ENCODE peak calls at places on chromosomes 16 and 17, in five cellular contexts. D, M, H, E and Z are unnamed samples.

GRCh38 chr17:16419929-16420271 is 4.5 kb downstream of the TRPV2 start:
- DNase-seq in D (no peak), M (no peak), H (no peak), E (peak), Z (no peak)

GRCh38 chr17:70521821-70522256 is 352.5 kb downstream of the KCNJ2 start:
- DNase-seq in D (peak), M (no peak), H (peak), E (peak), Z (no peak)

GRCh38 chr17:72321886-72322285 is 201.1 kb downstream of the SOX9 start:
- DNase-seq in D (no peak), M (no peak), H (no peak), E (no peak), Z (no peak)

GRCh38 chr16:69444873-69445517 is 20.6 kb downstream of the CYB5B start:
- DNase-seq in D (no peak), M (no peak), H (no peak), E (peak), Z (no peak)

GRCh38 chr17:35239823-35240222 is 3.0 kb upstream of the SLFN5 start:
- DNase-seq in D (no peak), M (no peak), H (no peak), E (peak), Z (no peak)

GRCh38 chr16:80527297-80527696 is 13.5 kb upstream of the DYNLRB2 start:
- DNase-seq in D (no peak), M (no peak), H (peak), E (peak), Z (no peak)

GRCh38 chr17:64001763-64002529 is 3.8 kb downstream of the PRR29 start:
- DNase-seq in D (peak), M (no peak), H (no peak), E (peak), Z (no peak)

GRCh38 chr16:66189951-66190350 is 176.5 kb upstream of the CDH5 start:
- DNase-seq in D (no peak), M (peak), H (no peak), E (peak), Z (no peak)

GRCh38 chr16:12256880-12257279 is 280.3 kb downstream of the SNX29 start:
- DNase-seq in D (no peak), M (no peak), H (no peak), E (no peak), Z (no peak)

GRCh38 chr17:78268960-78269892 is 37.8 kb downstream of the TMEM235 start:
- DNase-seq in D (no peak), M (no peak), H (no peak), E (peak), Z (no peak)

GRCh38 chr16:18811925-18812324 is 10.6 kb upstream of the ARL6IP1 start:
- DNase-seq in D (no peak), M (no peak), H (no peak), E (no peak), Z (no peak)

GRCh38 chr17:77425791-77426641 is 285.2 kb downstream of the SEC14L1 start:
- DNase-seq in D (no peak), M (no peak), H (peak), E (peak), Z (no peak)

GRCh38 chr16:2692948-2693651 is 10.8 kb downstream of the KCTD5 start:
- DNase-seq in D (no peak), M (no peak), H (no peak), E (no peak), Z (peak)

GRCh38 chr17:9906616-9907015 is 1.5 kb upstream of the RCVRN start:
- DNase-seq in D (no peak), M (no peak), H (no peak), E (no peak), Z (no peak)

GRCh38 chr16:14454391-14454790 is 175.7 kb downstream of the PARN start:
- DNase-seq in D (no peak), M (peak), H (no peak), E (peak), Z (no peak)

GRCh38 chr17:65678534-65678933 is 117.1 kb upstream of the AXIN2 start:
- DNase-seq in D (no peak), M (no peak), H (no peak), E (no peak), Z (no peak)

GRCh38 chr17:31349454-31349853 is 28.0 kb upstream of the EVI2A start:
- DNase-seq in D (no peak), M (no peak), H (no peak), E (no peak), Z (no peak)

GRCh38 chr16:77553130-77553529 is 118.3 kb upstream of the ADAMTS18 start:
- DNase-seq in D (no peak), M (no peak), H (no peak), E (no peak), Z (no peak)

GRCh38 chr17:81043725-81044427 is 8.9 kb downstream of the BAIAP2 start:
- DNase-seq in D (peak), M (no peak), H (peak), E (no peak), Z (peak)

GRCh38 chr17:12296120-12296727 is 275.5 kb downstream of the MAP2K4 start:
- DNase-seq in D (peak), M (no peak), H (no peak), E (no peak), Z (no peak)

GRCh38 chr17:12348476-12348875 is 317.2 kb upstream of the MYOCD start:
- DNase-seq in D (no peak), M (no peak), H (no peak), E (no peak), Z (no peak)

GRCh38 chr17:38358586-38359513 is 7.2 kb downstream of the SOCS7 start:
- DNase-seq in D (no peak), M (peak), H (no peak), E (no peak), Z (no peak)

GRCh38 chr16:3235856-3236669 is 1.1 kb upstream of the ZNF200 start:
- DNase-seq in D (peak), M (no peak), H (peak), E (peak), Z (no peak)

GRCh38 chr17:76887809-76888208 is 19.6 kb downstream of the MGAT5B start:
- DNase-seq in D (no peak), M (no peak), H (no peak), E (peak), Z (no peak)

GRCh38 chr16:29963021-29963743 is 1.3 kb downstream of the TMEM219 start:
- DNase-seq in D (no peak), M (no peak), H (no peak), E (no peak), Z (no peak)

GRCh38 chr17:77503916-77504651 is 363.3 kb downstream of the SEC14L1 start:
- DNase-seq in D (no peak), M (no peak), H (no peak), E (no peak), Z (no peak)

GRCh38 chr17:61477204-61477834 is 25.1 kb downstream of the TBX4 start:
- DNase-seq in D (peak), M (no peak), H (no peak), E (peak), Z (no peak)

GRCh38 chr17:79815836-79816371 is 19.0 kb upstream of the CBX8 start:
- DNase-seq in D (no peak), M (no peak), H (no peak), E (no peak), Z (no peak)

GRCh38 chr16:7051586-7052349 is 280.9 kb upstream of the RBFOX1 start:
- DNase-seq in D (no peak), M (no peak), H (no peak), E (no peak), Z (no peak)

GRCh38 chr16:3121843-3122467 is 9.6 kb downstream of the ZNF205 start:
- DNase-seq in D (no peak), M (no peak), H (no peak), E (peak), Z (no peak)

GRCh38 chr16:75627856-75628255 is 4.8 kb upstream of the ADAT1 start:
- DNase-seq in D (no peak), M (no peak), H (peak), E (peak), Z (no peak)

GRCh38 chr16:30997000-30997886 is 12.2 kb downstream of the HSD3B7 start:
- DNase-seq in D (peak), M (no peak), H (peak), E (peak), Z (no peak)

GRCh38 chr17:69056179-69056823 is 4.4 kb downstream of the ABCA9 start:
- DNase-seq in D (no peak), M (no peak), H (no peak), E (no peak), Z (no peak)

GRCh38 chr17:69059458-69060205 is 1.1 kb downstream of the ABCA9 start:
- DNase-seq in D (no peak), M (no peak), H (no peak), E (peak), Z (peak)

GRCh38 chr17:69057280-69057679 is 3.4 kb downstream of the ABCA9 start:
- DNase-seq in D (no peak), M (no peak), H (no peak), E (no peak), Z (no peak)

GRCh38 chr17:69060835-69061234 is at the start of gene ABCA9:
- DNase-seq in D (no peak), M (peak), H (peak), E (peak), Z (peak)

DNA sequence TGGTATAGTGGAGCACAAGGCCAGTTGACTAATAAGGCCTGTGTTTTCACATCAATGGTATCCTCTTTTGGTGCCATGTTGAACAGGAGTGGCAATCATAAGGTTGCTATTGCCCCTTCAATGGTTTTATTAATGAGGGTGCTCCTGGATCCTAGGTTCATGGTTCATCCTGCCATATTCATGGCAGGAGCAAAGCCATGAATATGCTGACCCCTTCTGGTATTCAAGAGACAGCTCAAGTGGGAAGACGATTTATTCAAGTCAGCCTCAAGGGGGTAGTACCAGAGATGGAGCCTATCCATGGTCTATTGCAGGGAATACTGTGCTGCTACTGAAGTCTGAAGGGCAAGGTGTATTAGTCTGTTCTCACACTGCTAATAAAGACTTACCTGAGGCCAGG is 2.6 kb downstream of the ABCA9 start:
- DNase-seq in D (no peak), M (no peak), H (peak), E (no peak), Z (no peak)
- TF ChIP-seq CTCF in D (no peak), M (no peak), H (peak), E (no peak), Z (no peak)

GRCh38 chr17:46770818-46771600 is 47.5 kb downstream of the WNT3 start:
- DNase-seq in D (peak), M (no peak), H (peak), E (peak), Z (no peak)
- H3K4me3 ChIP-seq in D (peak), M (peak), H (peak), E (peak), Z (peak)

GRCh38 chr16:28937222-28937876 is 5.6 kb downstream of the CD19 start:
- DNase-seq in D (no peak), M (no peak), H (no peak), E (no peak), Z (no peak)
- TF ChIP-seq CTCF in D (no peak), M (no peak), H (no peak), E (no peak), Z (no peak)

DNA sequence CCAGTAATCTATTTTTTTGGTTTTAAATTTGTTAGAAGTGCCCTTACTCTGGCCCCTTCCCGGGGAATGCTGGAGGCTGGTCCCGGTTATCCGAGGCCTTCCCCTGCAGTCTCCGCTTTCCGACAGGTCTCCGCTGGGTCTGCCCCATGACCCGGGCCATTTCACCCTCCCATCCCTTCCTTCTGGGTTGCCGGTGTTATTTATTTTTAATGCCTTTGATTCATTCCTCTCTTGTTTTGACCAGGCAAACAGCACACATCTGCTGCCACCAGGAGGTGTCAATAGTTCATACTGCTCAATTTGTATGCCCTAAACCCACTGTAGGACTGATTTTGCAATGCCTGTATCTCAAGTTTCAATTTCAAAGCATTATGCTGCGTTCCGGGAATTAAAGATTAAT is 113.2 kb upstream of the IRX5 start:
- DNase-seq in D (peak), M (peak), H (peak), E (peak), Z (no peak)
- H3K4me3 ChIP-seq in D (no peak), M (no peak), H (no peak), E (no peak), Z (no peak)

GRCh38 chr17:48025040-48025903 is 12.3 kb downstream of the COPZ2 start:
- DNase-seq in D (peak), M (peak), H (peak), E (peak), Z (peak)

GRCh38 chr17:48021964-48022363 is 15.6 kb downstream of the COPZ2 start:
- DNase-seq in D (no peak), M (no peak), H (peak), E (no peak), Z (no peak)

GRCh38 chr17:48022906-48023305 is 14.7 kb downstream of the COPZ2 start:
- DNase-seq in D (no peak), M (no peak), H (no peak), E (no peak), Z (no peak)

GRCh38 chr17:48024149-48025039 is 13.2 kb downstream of the COPZ2 start:
- DNase-seq in D (peak), M (no peak), H (peak), E (peak), Z (no peak)

DNA sequence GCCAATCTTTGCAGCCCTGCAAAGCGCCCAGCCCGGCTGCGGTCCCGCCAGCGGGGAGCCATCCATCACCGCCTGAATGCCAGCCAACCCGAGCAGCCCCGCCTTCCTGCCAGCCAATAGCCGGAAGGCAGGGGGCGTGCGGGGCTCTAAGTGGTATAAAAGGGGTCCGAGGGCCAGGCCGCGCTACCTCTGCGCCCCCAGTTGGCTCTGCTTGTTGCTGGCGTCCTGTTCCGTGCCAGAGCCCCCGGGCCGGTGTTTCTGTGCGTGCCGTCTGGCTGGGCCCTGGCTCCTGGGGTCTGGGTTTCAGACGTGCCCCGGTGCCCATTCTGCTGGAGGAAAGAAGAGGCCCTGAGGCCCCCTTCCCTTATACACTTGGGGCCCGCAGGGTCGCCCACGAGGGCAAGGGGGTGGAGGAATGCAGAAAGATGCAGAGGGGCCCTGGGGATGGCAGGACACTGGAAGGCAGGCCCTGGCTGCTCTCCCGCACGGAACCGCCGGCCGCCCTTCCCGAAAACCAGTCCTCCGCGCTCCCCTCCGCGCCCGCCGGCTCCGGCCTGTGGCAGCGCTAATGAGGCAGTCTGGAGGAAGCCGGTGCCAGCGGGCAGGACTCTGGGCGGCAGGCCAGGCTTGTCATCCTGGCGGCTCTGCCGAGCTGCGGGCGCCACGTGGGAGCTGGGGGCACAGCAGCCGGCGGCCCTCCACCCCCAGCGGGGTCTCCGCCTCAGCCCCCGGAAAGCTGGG is 14.0 kb downstream of the COPZ2 start:
- DNase-seq in D (peak), M (no peak), H (peak), E (peak), Z (no peak)
- TF ChIP-seq CTCF in D (peak), M (peak), H (peak), E (peak), Z (peak)

GRCh38 chr17:29240477-29240876 is 6.2 kb upstream of the CRYBA1 start:
- DNase-seq in D (no peak), M (no peak), H (no peak), E (no peak), Z (no peak)
- H3K4me3 ChIP-seq in D (no peak), M (no peak), H (no peak), E (no peak), Z (no peak)

DNA sequence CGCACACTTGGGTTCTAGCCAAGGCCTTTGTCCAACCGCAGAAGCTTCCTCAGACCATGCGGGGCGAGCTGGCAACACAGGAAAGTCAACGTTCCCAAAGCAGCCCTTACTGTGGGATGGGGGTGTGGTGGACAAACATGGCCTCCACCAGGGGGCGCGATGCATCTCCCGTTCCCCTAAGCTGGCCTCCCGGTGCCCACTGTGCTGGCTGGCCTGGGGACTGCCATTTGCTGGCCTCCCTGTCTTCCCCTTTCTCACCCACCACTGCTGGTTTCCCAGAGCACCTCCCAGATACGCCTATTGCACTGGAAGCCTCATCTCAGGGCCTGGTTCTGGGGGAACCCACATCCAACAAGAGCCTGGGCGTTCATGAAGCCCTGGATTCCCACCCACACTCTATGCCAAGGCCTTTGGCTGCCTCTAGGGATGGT is 145.3 kb downstream of the IRF8 start:
- DNase-seq in D (no peak), M (no peak), H (peak), E (peak), Z (no peak)
- TF ChIP-seq CTCF in D (no peak), M (peak), H (peak), E (peak), Z (peak)

DNA sequence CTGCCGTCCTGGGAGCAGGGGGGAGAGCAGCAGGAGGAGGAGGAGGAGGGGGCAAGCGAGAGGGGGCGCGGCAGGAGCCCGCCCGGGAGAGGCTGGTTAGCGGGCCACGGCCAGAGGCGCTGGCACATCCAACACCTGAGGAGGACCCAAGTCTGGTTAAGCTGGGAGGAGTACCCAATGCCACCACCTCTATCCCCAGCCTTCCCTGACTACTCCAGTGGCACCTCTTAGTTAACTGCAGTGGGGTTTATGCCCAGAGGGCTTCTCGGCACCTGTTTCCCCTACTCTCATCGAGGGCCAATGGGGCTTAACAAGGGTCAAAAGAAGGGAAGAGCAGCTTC is 5.6 kb downstream of the PHOSPHO1 start:
- DNase-seq in D (no peak), M (no peak), H (no peak), E (no peak), Z (no peak)
- H3K4me3 ChIP-seq in D (peak), M (no peak), H (no peak), E (peak), Z (no peak)

GRCh38 chr16:67264277-67264676 is 15.1 kb upstream of the PLEKHG4 start:
- DNase-seq in D (no peak), M (no peak), H (no peak), E (no peak), Z (no peak)
- TF ChIP-seq CTCF in D (no peak), M (peak), H (peak), E (peak), Z (peak)

DNA sequence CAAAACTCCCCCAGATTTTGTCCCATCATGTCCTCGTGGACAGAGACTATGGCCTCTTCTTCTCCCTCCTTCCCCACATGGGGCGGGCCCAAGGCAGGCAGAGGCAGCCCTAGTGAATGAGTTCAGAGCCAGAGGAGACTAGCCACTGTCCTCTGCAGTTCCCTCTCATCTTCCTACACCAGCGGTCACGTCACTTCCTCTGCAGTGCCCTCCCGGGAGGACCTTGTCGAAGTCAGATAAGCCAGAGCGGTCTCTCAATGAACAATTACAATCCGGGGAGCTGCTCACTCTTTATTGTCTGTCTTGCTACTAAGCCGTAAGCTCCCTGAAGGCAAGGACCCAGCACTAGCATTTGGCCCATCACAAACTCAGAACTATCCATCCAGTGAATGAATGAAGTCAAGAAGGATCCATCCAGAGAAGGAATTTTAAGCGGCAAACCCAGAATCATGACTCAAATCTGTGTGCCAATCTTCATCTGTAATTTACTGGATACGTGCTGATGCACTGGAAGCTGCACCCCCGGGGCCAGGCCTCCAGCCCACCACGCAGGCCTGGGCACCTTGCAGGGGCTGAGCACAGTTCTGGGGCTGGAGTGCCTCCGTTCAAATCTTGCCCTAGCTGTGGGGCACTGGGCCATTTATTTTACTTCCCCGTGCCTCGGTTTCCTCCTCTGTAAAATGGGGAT is 18.1 kb downstream of the ZNF423 start:
- DNase-seq in D (no peak), M (no peak), H (no peak), E (peak), Z (no peak)
- H3K4me3 ChIP-seq in D (peak), M (no peak), H (no peak), E (no peak), Z (no peak)